ENCODE peak calls at places on chromosomes 5 and 9, in seven cellular contexts. F is esophagus squamous epithelium, B is IMR-90, Q is fibroblast of villous mesenchyme, R is AG10803, N is HCT116, L is heart right ventricle. J is an unnamed sample.

GRCh38 chr5:64458948-64459347 is 46.9 kb upstream of the RGS7BP start:
- DNase-seq in F (no peak), B (no peak), Q (no peak), R (no peak), N (no peak), L (no peak), J (no peak)

GRCh38 chr5:110751902-110752762 is 13.3 kb downstream of the SLC25A46 start:
- DNase-seq in F (no peak), B (peak; percentile 88), Q (peak; percentile 58), R (no peak), N (no peak), L (no peak), J (peak; percentile 9)

GRCh38 chr5:14115323-14115895 is 27.7 kb upstream of the TRIO start:
- DNase-seq in F (no peak), B (no peak), Q (no peak), R (no peak), N (no peak), L (no peak), J (no peak)

GRCh38 chr9:98430535-98430934 is 175.1 kb upstream of the TBC1D2 start:
- DNase-seq in F (no peak), B (peak; percentile 50), Q (peak; percentile 29), R (peak; percentile 35), N (no peak), L (no peak), J (peak; percentile 37)

GRCh38 chr9:114238919-114239879 is 83.7 kb upstream of the ORM1 start:
- DNase-seq in F (no peak), B (peak; percentile 66), Q (peak; percentile 71), R (peak; percentile 86), N (no peak), L (no peak), J (peak; percentile 44)

GRCh38 chr5:108637110-108637509 is 110.6 kb upstream of the FER start:
- DNase-seq in F (no peak), B (peak; percentile 62), Q (peak; percentile 73), R (peak; percentile 62), N (no peak), L (no peak), J (peak; percentile 38)

GRCh38 chr9:27471789-27472585 is 52.1 kb upstream of the IFNK start:
- DNase-seq in F (no peak), B (no peak), Q (peak; percentile 50), R (peak; percentile 66), N (no peak), L (no peak), J (no peak)

GRCh38 chr5:932151-932627 is 39.5 kb downstream of the TRIP13 start:
- DNase-seq in F (no peak), B (no peak), Q (no peak), R (no peak), N (no peak), L (no peak), J (no peak)

GRCh38 chr5:66985394-66985793 is 211.2 kb downstream of the CD180 start:
- DNase-seq in F (no peak), B (no peak), Q (no peak), R (no peak), N (no peak), L (no peak), J (no peak)

GRCh38 chr5:472656-473343 is 29.8 kb downstream of the EXOC3 start:
- DNase-seq in F (peak; percentile 25), B (peak; percentile 78), Q (peak; percentile 78), R (peak; percentile 77), N (peak; percentile 54), L (peak; percentile 92), J (peak; percentile 83)

GRCh38 chr5:181037365-181037861 is 2.7 kb upstream of the BTNL9 start:
- DNase-seq in F (no peak), B (no peak), Q (no peak), R (no peak), N (peak; percentile 41), L (peak; percentile 40), J (no peak)

GRCh38 chr9:89177021-89177400 is 1.6 kb downstream of the SHC3 start:
- DNase-seq in F (no peak), B (peak; percentile 58), Q (peak; percentile 24), R (peak; percentile 36), N (no peak), L (no peak), J (peak; percentile 69)
- H3K4me3 ChIP-seq in F (peak overlapping the region; percentile 54), B (peak overlapping the region; percentile 87), Q (peak overlapping the region; percentile 52), R (peak overlapping the region; percentile 59), N (no peak overlapping the region), L (no peak overlapping the region), J (peak overlapping the region; percentile 67)

GRCh38 chr9:127524373-127524772 is 73.1 kb downstream of the LRSAM1 start:
- DNase-seq in F (no peak), B (peak; percentile 56), Q (no peak), R (peak; percentile 88), N (no peak), L (no peak), J (peak; percentile 55)

GRCh38 chr9:127526655-127527559 is 75.6 kb downstream of the LRSAM1 start:
- DNase-seq in F (no peak), B (no peak), Q (no peak), R (no peak), N (no peak), L (no peak), J (no peak)

GRCh38 chr9:127527560-127528268 is 76.4 kb downstream of the LRSAM1 start:
- DNase-seq in F (no peak), B (no peak), Q (no peak), R (no peak), N (no peak), L (no peak), J (no peak)

GRCh38 chr9:127523312-127523851 is 72.1 kb downstream of the LRSAM1 start:
- DNase-seq in F (no peak), B (peak; percentile 50), Q (no peak), R (peak; percentile 49), N (peak; percentile 50), L (no peak), J (peak; percentile 58)

GRCh38 chr9:127525426-127526188 is 74.3 kb downstream of the LRSAM1 start:
- DNase-seq in F (no peak), B (peak; percentile 58), Q (peak; percentile 55), R (peak; percentile 80), N (peak; percentile 54), L (no peak), J (peak; percentile 67)
- TF ChIP-seq CTCF in F (peak; percentile 63), B (peak; percentile 66), Q (peak; percentile 67), R (peak; percentile 77), N (no peak), L (peak; percentile 40), J (peak; percentile 81)

DNA sequence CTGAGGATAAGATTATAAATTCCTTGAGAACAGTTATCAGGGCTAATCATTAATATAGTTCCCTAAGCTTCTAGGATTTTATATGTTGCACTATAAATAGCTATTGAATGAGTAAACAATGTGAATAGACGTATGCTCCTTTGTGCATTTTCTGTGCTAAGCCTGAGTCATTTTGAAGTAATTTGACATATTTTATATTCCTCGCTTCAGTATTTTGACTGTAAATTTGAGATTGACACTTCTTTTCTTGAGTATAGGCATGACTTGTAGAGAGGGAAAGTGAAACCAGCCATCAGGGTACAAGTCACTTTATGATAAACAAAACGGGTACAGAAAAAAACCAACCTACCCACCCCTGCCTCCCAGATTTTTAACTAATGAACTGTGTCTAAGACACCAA is 367.7 kb upstream of the PRR16 start:
- DNase-seq in F (no peak), B (peak; percentile 64), Q (peak; percentile 51), R (peak; percentile 39), N (no peak), L (no peak), J (peak; percentile 72)
- H3K4me3 ChIP-seq in F (no peak overlapping the region), B (peak overlapping the region; percentile 21), Q (peak overlapping the region; percentile 3), R (peak overlapping the region; percentile 2), N (no peak overlapping the region), L (no peak overlapping the region), J (peak overlapping the region; percentile 9)

DNA sequence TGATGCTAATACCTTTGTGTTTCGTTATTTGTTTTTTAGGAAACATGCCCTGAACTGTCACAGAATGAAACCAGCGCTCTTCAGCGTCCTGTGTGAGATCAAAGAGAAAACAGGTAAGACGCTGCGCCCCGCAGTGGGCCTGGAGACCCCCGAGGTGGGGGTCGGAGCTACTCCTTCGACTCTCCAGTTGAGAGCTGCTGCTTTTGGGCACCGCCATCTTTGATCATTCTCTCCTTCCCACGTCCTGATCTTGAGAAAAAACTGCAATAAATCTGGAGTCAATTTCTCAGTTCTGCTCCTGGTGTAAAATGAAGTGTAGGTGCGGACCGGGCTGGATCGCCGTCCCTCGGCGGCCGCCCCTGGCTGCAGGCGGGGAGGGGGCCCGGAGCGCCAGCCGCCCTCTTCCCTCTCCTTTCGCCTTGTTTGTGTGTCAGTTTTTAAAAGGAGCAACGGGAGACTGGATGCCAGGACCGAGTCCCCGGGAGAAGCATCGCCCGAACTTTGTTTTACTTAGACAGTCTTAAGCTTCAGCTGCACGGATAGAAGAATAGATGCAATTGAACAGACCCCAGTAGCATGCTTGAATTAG is 1.4 kb downstream of the PBX3 start:
- DNase-seq in F (no peak), B (no peak), Q (no peak), R (no peak), N (no peak), L (peak; percentile 13), J (no peak)
- TF ChIP-seq CTCF in F (no peak), B (no peak), Q (no peak), R (no peak), N (no peak), L (no peak), J (no peak)

GRCh38 chr9:91676042-91676441 is 252.4 kb upstream of the NFIL3 start:
- DNase-seq in F (no peak), B (no peak), Q (no peak), R (no peak), N (peak; percentile 18), L (no peak), J (no peak)
- H3K4me3 ChIP-seq in F (no peak overlapping the region), B (no peak overlapping the region), Q (no peak overlapping the region), R (no peak overlapping the region), N (no peak overlapping the region), L (no peak overlapping the region), J (no peak overlapping the region)

GRCh38 chr5:45225571-45226031 is 416.9 kb downstream of the MRPS30 start:
- DNase-seq in F (no peak), B (no peak), Q (no peak), R (no peak), N (no peak), L (no peak), J (no peak)
- TF ChIP-seq CTCF in F (no peak), B (no peak), Q (no peak), R (no peak), N (no peak), L (no peak), J (no peak)

GRCh38 chr5:31273631-31274378 is 80.3 kb downstream of the CDH6 start:
- DNase-seq in F (no peak), B (no peak), Q (peak; percentile 5), R (no peak), N (no peak), L (no peak), J (no peak)
- H3K4me3 ChIP-seq in F (peak overlapping the region; percentile 34), B (peak overlapping the region; percentile 26), Q (peak overlapping the region; percentile 32), R (peak overlapping the region; percentile 47), N (no peak overlapping the region), L (peak overlapping the region; percentile 8), J (no peak overlapping the region)

DNA sequence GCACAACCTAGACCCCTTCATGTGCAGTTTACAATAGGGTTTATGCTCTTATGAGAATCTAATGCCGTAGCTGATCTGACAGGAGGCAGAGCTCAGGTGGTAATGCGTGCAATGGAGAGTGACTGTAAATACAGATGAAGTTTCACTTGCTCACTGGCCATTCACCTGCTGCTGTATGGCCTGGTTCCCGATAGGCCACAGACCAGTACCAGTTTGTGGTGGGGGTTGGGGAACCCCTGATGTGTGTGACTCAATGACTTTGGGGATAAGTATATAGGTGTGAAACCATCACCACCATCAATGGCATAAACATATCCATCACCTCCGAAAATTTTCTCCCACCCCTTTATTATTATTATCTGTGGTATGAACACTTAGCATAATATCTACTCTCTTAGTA is 42.1 kb downstream of the TLR4 start:
- DNase-seq in F (no peak), B (no peak), Q (no peak), R (no peak), N (no peak), L (no peak), J (no peak)
- TF ChIP-seq CTCF in F (no peak), B (no peak), Q (no peak), R (no peak), N (no peak), L (no peak), J (no peak)

GRCh38 chr9:16704096-16704488 is 166.4 kb downstream of the BNC2 start:
- DNase-seq in F (no peak), B (no peak), Q (peak; percentile 28), R (no peak), N (no peak), L (no peak), J (peak; percentile 40)
- H3K4me3 ChIP-seq in F (peak overlapping the region; percentile 34), B (peak overlapping the region; percentile 29), Q (peak overlapping the region; percentile 35), R (peak overlapping the region; percentile 50), N (no peak overlapping the region), L (no peak overlapping the region), J (peak overlapping the region; percentile 30)

J was measured in cardiac fibroblast.